ENCODE peak calls at places on chromosomes 16 and 17, in eight cellular contexts. X is stomach; K is posterior vena cava; J is ELR; N is activated CD8-positive, alpha-beta memory T cell treated with anti-CD3 and anti-CD28 coated beads, Interleukin-2, amount 50 U/mL, for 4 hours; O is activated CD4-positive, alpha-beta memory T cell treated with anti-CD3 and anti-CD28 coated beads, Interleukin-2, amount 10 ng/mL, durations not matched to agents 7 days and 5 days; L is SW 1271; S is H7. I is an unnamed sample.

GRCh38 chr17:81486174-81486810 is 26.3 kb downstream of the ACTG1 start:
- DNase-seq in X (no peak), K (no peak), J (no peak), N (no peak), O (no peak), L (no peak), S (no peak), I (no peak)

GRCh38 chr16:4067262-4068001 is 48.8 kb downstream of the ADCY9 start:
- DNase-seq in X (no peak), K (no peak), J (no peak), N (no peak), O (no peak), L (no peak), S (no peak), I (no peak)

GRCh38 chr17:30969989-30970680 is 704 bp upstream of the RNF135 start:
- DNase-seq in X (peak), K (peak), J (no peak), N (peak), O (peak), L (no peak), S (peak), I (no peak)

GRCh38 chr16:56203052-56203451 is 11.8 kb downstream of the GNAO1 start:
- DNase-seq in X (no peak), K (no peak), J (peak), N (peak), O (peak), L (no peak), S (peak), I (no peak)

GRCh38 chr17:58176200-58176599 is 9.4 kb downstream of the OR4D2 start:
- DNase-seq in X (no peak), K (no peak), J (peak), N (no peak), O (no peak), L (no peak), S (peak), I (no peak)

GRCh38 chr17:55577011-55577586 is 65.8 kb upstream of the SMIM36 start:
- DNase-seq in X (no peak), K (no peak), J (peak), N (no peak), O (peak), L (no peak), S (no peak), I (no peak)

GRCh38 chr17:64020068-64020766 is at the start of gene ICAM2:
- DNase-seq in X (peak), K (no peak), J (peak), N (peak), O (peak), L (no peak), S (peak), I (no peak)

GRCh38 chr16:66376577-66377326 is 10.3 kb downstream of the CDH5 start:
- DNase-seq in X (no peak), K (no peak), J (peak), N (no peak), O (no peak), L (no peak), S (no peak), I (no peak)

GRCh38 chr16:52376677-52377300 is 170.2 kb downstream of the TOX3 start:
- DNase-seq in X (no peak), K (no peak), J (no peak), N (no peak), O (no peak), L (no peak), S (no peak), I (no peak)

GRCh38 chr16:67661101-67661661 is 421 bp downstream of the PARD6A start:
- DNase-seq in X (no peak), K (no peak), J (peak), N (no peak), O (peak), L (peak), S (peak), I (no peak)

I was measured in chondrocyte.